ENCODE peak calls at places on chromosomes 13 and 19, in seven cellular contexts. One of them, this sample, is unnamed.

GRCh38 chr19:36686365-36687213 is 823 bp upstream of the ZNF567 start:
- DNase-seq in stomach: no peak
- DNase-seq in sigmoid colon: no peak
- DNase-seq in H1: peak; percentile 41
- DNase-seq in HCT116: no peak
- DNase-seq in SK-N-SH: no peak
- DNase-seq in upper lobe of left lung: no peak
- DNase-seq in this sample: no peak

GRCh38 chr19:7909471-7910067 is 5.1 kb upstream of the TGFBR3L start:
- DNase-seq in stomach: no peak
- DNase-seq in sigmoid colon: no peak
- DNase-seq in H1: no peak
- DNase-seq in HCT116: no peak
- DNase-seq in SK-N-SH: no peak
- DNase-seq in upper lobe of left lung: peak; percentile 81
- DNase-seq in this sample: no peak

GRCh38 chr13:98577823-98578285 is 947 bp upstream of the STK24 start:
- DNase-seq in stomach: peak; percentile 33
- DNase-seq in sigmoid colon: no peak
- DNase-seq in H1: no peak
- DNase-seq in HCT116: no peak
- DNase-seq in SK-N-SH: no peak
- DNase-seq in upper lobe of left lung: no peak
- DNase-seq in this sample: no peak

GRCh38 chr13:39462456-39462855 is 140.5 kb downstream of the LHFPL6 start:
- DNase-seq in stomach: no peak
- DNase-seq in sigmoid colon: no peak
- DNase-seq in H1: no peak
- DNase-seq in HCT116: no peak
- DNase-seq in SK-N-SH: no peak
- DNase-seq in upper lobe of left lung: no peak
- DNase-seq in this sample: no peak

GRCh38 chr13:66803013-66803739 is 427.0 kb downstream of the PCDH9 start:
- DNase-seq in stomach: no peak
- DNase-seq in sigmoid colon: no peak
- DNase-seq in H1: no peak
- DNase-seq in HCT116: no peak
- DNase-seq in SK-N-SH: no peak
- DNase-seq in upper lobe of left lung: no peak
- DNase-seq in this sample: no peak

GRCh38 chr13:99363949-99364348 is 56.8 kb upstream of the GPR183 start:
- DNase-seq in stomach: no peak
- DNase-seq in sigmoid colon: no peak
- DNase-seq in H1: no peak
- DNase-seq in HCT116: no peak
- DNase-seq in SK-N-SH: no peak
- DNase-seq in upper lobe of left lung: no peak
- DNase-seq in this sample: no peak

GRCh38 chr19:52336976-52337375 is 933 bp downstream of the ZNF610 start:
- DNase-seq in stomach: no peak
- DNase-seq in sigmoid colon: no peak
- DNase-seq in H1: no peak
- DNase-seq in HCT116: no peak
- DNase-seq in SK-N-SH: peak; percentile 45
- DNase-seq in upper lobe of left lung: no peak
- DNase-seq in this sample: no peak

GRCh38 chr13:46749951-46750350 is 47.0 kb downstream of the ESD start:
- DNase-seq in stomach: no peak
- DNase-seq in sigmoid colon: no peak
- DNase-seq in H1: no peak
- DNase-seq in HCT116: no peak
- DNase-seq in SK-N-SH: no peak
- DNase-seq in upper lobe of left lung: no peak
- DNase-seq in this sample: no peak

GRCh38 chr19:39795001-39795400 is 16.3 kb downstream of the LEUTX start:
- DNase-seq in stomach: no peak
- DNase-seq in sigmoid colon: no peak
- DNase-seq in H1: no peak
- DNase-seq in HCT116: no peak
- DNase-seq in SK-N-SH: no peak
- DNase-seq in upper lobe of left lung: no peak
- DNase-seq in this sample: no peak

GRCh38 chr19:633068-633785 is at the start of gene POLRMT:
- DNase-seq in stomach: peak; percentile 99
- DNase-seq in sigmoid colon: peak; percentile 99
- DNase-seq in H1: peak; percentile 95
- DNase-seq in HCT116: peak; percentile 95
- DNase-seq in SK-N-SH: peak; percentile 100
- DNase-seq in upper lobe of left lung: peak; percentile 99
- DNase-seq in this sample: peak; percentile 98
- TF ChIP-seq CTCF in stomach: no peak
- TF ChIP-seq CTCF in sigmoid colon: no peak
- TF ChIP-seq CTCF in H1: no peak
- TF ChIP-seq CTCF in HCT116: no peak
- TF ChIP-seq CTCF in SK-N-SH: no peak
- TF ChIP-seq CTCF in upper lobe of left lung: peak; percentile 36
- TF ChIP-seq CTCF in this sample: no peak

GRCh38 chr13:41995946-41996345 is 35.0 kb upstream of the VWA8 start:
- DNase-seq in stomach: no peak
- DNase-seq in sigmoid colon: no peak
- DNase-seq in H1: no peak
- DNase-seq in HCT116: no peak
- DNase-seq in SK-N-SH: no peak
- DNase-seq in upper lobe of left lung: no peak
- DNase-seq in this sample: no peak
- TF ChIP-seq POLR2AphosphoS5 in stomach: no peak
- TF ChIP-seq POLR2AphosphoS5 in sigmoid colon: no peak
- TF ChIP-seq POLR2AphosphoS5 in H1: no peak
- TF ChIP-seq POLR2AphosphoS5 in HCT116: no peak
- TF ChIP-seq POLR2AphosphoS5 in SK-N-SH: no peak
- TF ChIP-seq POLR2AphosphoS5 in upper lobe of left lung: no peak
- TF ChIP-seq POLR2AphosphoS5 in this sample: no peak

GRCh38 chr19:1145635-1146417 is 28.2 kb downstream of the SBNO2 start:
- DNase-seq in stomach: no peak
- DNase-seq in sigmoid colon: no peak
- DNase-seq in H1: no peak
- DNase-seq in HCT116: no peak
- DNase-seq in SK-N-SH: no peak
- DNase-seq in upper lobe of left lung: peak; percentile 69
- DNase-seq in this sample: no peak

GRCh38 chr19:1141944-1142343 is 32.1 kb downstream of the SBNO2 start:
- DNase-seq in stomach: no peak
- DNase-seq in sigmoid colon: no peak
- DNase-seq in H1: no peak
- DNase-seq in HCT116: no peak
- DNase-seq in SK-N-SH: no peak
- DNase-seq in upper lobe of left lung: no peak
- DNase-seq in this sample: no peak

GRCh38 chr19:1144741-1145140 is 29.3 kb downstream of the SBNO2 start:
- DNase-seq in stomach: no peak
- DNase-seq in sigmoid colon: no peak
- DNase-seq in H1: no peak
- DNase-seq in HCT116: no peak
- DNase-seq in SK-N-SH: no peak
- DNase-seq in upper lobe of left lung: no peak
- DNase-seq in this sample: no peak

GRCh38 chr19:1146418-1146711 is 27.7 kb downstream of the SBNO2 start:
- DNase-seq in stomach: no peak
- DNase-seq in sigmoid colon: no peak
- DNase-seq in H1: no peak
- DNase-seq in HCT116: no peak
- DNase-seq in SK-N-SH: no peak
- DNase-seq in upper lobe of left lung: peak; percentile 70
- DNase-seq in this sample: no peak

DNA sequence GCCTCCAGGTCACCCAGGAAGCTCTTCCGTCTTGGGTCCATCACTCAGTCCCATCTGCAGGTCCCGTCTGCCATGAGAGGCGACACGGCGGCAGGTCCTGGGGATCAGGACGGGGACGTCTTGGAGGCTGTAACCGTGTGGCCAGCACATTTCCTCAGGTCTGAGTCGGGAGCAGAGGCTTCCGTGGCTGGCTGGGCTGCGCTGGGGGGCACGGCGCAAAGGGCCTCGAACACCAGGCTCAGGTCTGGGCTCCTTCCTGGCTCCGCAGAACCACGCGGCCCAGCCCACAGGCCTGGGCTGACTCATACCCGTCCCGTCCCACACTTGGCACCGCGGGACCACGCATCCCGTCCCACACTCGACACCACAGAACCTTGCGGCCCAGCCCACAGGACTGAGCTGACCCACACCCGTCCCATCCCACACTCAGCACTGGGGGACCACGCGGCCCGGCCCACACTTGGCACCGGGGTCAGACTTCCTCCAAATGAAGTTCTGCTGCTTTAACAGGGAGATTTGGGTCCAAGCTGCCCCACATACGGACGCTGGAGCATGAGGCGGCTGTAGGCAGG is 30.2 kb downstream of the SBNO2 start:
- DNase-seq in stomach: no peak
- DNase-seq in sigmoid colon: no peak
- DNase-seq in H1: no peak
- DNase-seq in HCT116: no peak
- DNase-seq in SK-N-SH: no peak
- DNase-seq in upper lobe of left lung: peak; percentile 78
- DNase-seq in this sample: no peak
- H3K36me3 ChIP-seq in stomach: peaks cover 86% of the 10 kb centered on the region
- H3K36me3 ChIP-seq in sigmoid colon: peaks cover 3% of the 10 kb centered on the region
- H3K36me3 ChIP-seq in H1: peaks cover 11% of the 10 kb centered on the region
- H3K36me3 ChIP-seq in HCT116: peaks cover 4% of the 10 kb centered on the region
- H3K36me3 ChIP-seq in SK-N-SH: peaks cover 4% of the 10 kb centered on the region
- H3K36me3 ChIP-seq in upper lobe of left lung: peaks cover 83% of the 10 kb centered on the region
- H3K36me3 ChIP-seq in this sample: no peaks in the 10 kb centered on the region

GRCh38 chr19:44816301-44816700 is 7.4 kb downstream of the BCAM start:
- DNase-seq in stomach: no peak
- DNase-seq in sigmoid colon: no peak
- DNase-seq in H1: no peak
- DNase-seq in HCT116: no peak
- DNase-seq in SK-N-SH: peak; percentile 16
- DNase-seq in upper lobe of left lung: no peak
- DNase-seq in this sample: no peak

GRCh38 chr19:44817725-44818469 is 9.0 kb downstream of the BCAM start:
- DNase-seq in stomach: no peak
- DNase-seq in sigmoid colon: no peak
- DNase-seq in H1: no peak
- DNase-seq in HCT116: no peak
- DNase-seq in SK-N-SH: no peak
- DNase-seq in upper lobe of left lung: no peak
- DNase-seq in this sample: no peak

GRCh38 chr19:44820648-44821609 is 12.0 kb downstream of the BCAM start:
- DNase-seq in stomach: no peak
- DNase-seq in sigmoid colon: no peak
- DNase-seq in H1: no peak
- DNase-seq in HCT116: no peak
- DNase-seq in SK-N-SH: no peak
- DNase-seq in upper lobe of left lung: peak; percentile 75
- DNase-seq in this sample: no peak

GRCh38 chr19:44819246-44819832 is 10.4 kb downstream of the BCAM start:
- DNase-seq in stomach: no peak
- DNase-seq in sigmoid colon: no peak
- DNase-seq in H1: no peak
- DNase-seq in HCT116: no peak
- DNase-seq in SK-N-SH: no peak
- DNase-seq in upper lobe of left lung: no peak
- DNase-seq in this sample: no peak

GRCh38 chr19:44818470-44818856 is 9.6 kb downstream of the BCAM start:
- DNase-seq in stomach: no peak
- DNase-seq in sigmoid colon: no peak
- DNase-seq in H1: no peak
- DNase-seq in HCT116: no peak
- DNase-seq in SK-N-SH: no peak
- DNase-seq in upper lobe of left lung: no peak
- DNase-seq in this sample: no peak
- TF ChIP-seq CTCF in stomach: no peak
- TF ChIP-seq CTCF in sigmoid colon: no peak
- TF ChIP-seq CTCF in H1: no peak
- TF ChIP-seq CTCF in HCT116: no peak
- TF ChIP-seq CTCF in SK-N-SH: no peak
- TF ChIP-seq CTCF in upper lobe of left lung: no peak
- TF ChIP-seq CTCF in this sample: no peak

GRCh38 chr13:86563308-86563707 is 764.1 kb upstream of the SLITRK6 start:
- DNase-seq in stomach: no peak
- DNase-seq in sigmoid colon: no peak
- DNase-seq in H1: no peak
- DNase-seq in HCT116: no peak
- DNase-seq in SK-N-SH: no peak
- DNase-seq in upper lobe of left lung: no peak
- DNase-seq in this sample: no peak
- TF ChIP-seq POLR2AphosphoS5 in stomach: no peak
- TF ChIP-seq POLR2AphosphoS5 in sigmoid colon: no peak
- TF ChIP-seq POLR2AphosphoS5 in H1: no peak
- TF ChIP-seq POLR2AphosphoS5 in HCT116: no peak
- TF ChIP-seq POLR2AphosphoS5 in SK-N-SH: no peak
- TF ChIP-seq POLR2AphosphoS5 in upper lobe of left lung: no peak
- TF ChIP-seq POLR2AphosphoS5 in this sample: no peak

GRCh38 chr19:32642771-32643170 is 32.2 kb downstream of the ANKRD27 start:
- DNase-seq in stomach: no peak
- DNase-seq in sigmoid colon: no peak
- DNase-seq in H1: no peak
- DNase-seq in HCT116: no peak
- DNase-seq in SK-N-SH: no peak
- DNase-seq in upper lobe of left lung: no peak
- DNase-seq in this sample: no peak

GRCh38 chr19:32638625-32639024 is 36.4 kb downstream of the ANKRD27 start:
- DNase-seq in stomach: no peak
- DNase-seq in sigmoid colon: no peak
- DNase-seq in H1: no peak
- DNase-seq in HCT116: no peak
- DNase-seq in SK-N-SH: no peak
- DNase-seq in upper lobe of left lung: peak; percentile 60
- DNase-seq in this sample: no peak

DNA sequence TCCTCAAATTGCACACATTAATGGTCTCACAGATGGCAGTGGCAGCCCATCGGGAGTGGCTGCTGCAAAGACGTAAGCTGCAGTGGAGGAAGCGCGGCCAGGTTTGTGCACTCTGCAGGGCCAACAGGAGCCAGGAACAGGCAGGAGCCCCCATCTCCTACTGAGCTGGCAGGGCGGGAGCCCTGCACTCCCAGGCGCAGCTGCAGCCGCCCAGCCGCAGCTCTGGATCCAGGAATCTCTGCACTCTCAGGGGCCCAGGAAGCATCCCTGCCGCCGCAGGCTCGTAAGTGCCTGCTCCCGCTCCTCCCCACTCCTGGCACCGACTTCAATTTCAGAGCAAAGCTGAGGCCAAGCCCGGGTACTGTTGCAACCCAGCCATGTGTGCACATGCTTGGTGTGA is 37.5 kb downstream of the ANKRD27 start:
- DNase-seq in stomach: no peak
- DNase-seq in sigmoid colon: no peak
- DNase-seq in H1: no peak
- DNase-seq in HCT116: no peak
- DNase-seq in SK-N-SH: no peak
- DNase-seq in upper lobe of left lung: peak; percentile 65
- DNase-seq in this sample: no peak
- H3K36me3 ChIP-seq in stomach: peaks cover 97% of the 10 kb centered on the region
- H3K36me3 ChIP-seq in sigmoid colon: peaks cover 60% of the 10 kb centered on the region
- H3K36me3 ChIP-seq in H1: peaks cover 45% of the 10 kb centered on the region
- H3K36me3 ChIP-seq in HCT116: peaks cover 23% of the 10 kb centered on the region
- H3K36me3 ChIP-seq in SK-N-SH: peaks cover 24% of the 10 kb centered on the region
- H3K36me3 ChIP-seq in upper lobe of left lung: peaks cover 85% of the 10 kb centered on the region
- H3K36me3 ChIP-seq in this sample: peaks cover 5% of the 10 kb centered on the region

GRCh38 chr19:51327066-51327985 is 14.6 kb downstream of the VSIG10L start:
- DNase-seq in stomach: peak; percentile 28
- DNase-seq in sigmoid colon: no peak
- DNase-seq in H1: peak; percentile 80
- DNase-seq in HCT116: no peak
- DNase-seq in SK-N-SH: no peak
- DNase-seq in upper lobe of left lung: peak; percentile 89
- DNase-seq in this sample: peak; percentile 50
- TF ChIP-seq CTCF in stomach: no peak
- TF ChIP-seq CTCF in sigmoid colon: no peak
- TF ChIP-seq CTCF in H1: no peak
- TF ChIP-seq CTCF in HCT116: no peak
- TF ChIP-seq CTCF in SK-N-SH: no peak
- TF ChIP-seq CTCF in upper lobe of left lung: no peak
- TF ChIP-seq CTCF in this sample: no peak

GRCh38 chr13:30346159-30346788 is 38.9 kb upstream of the KATNAL1 start:
- DNase-seq in stomach: peak; percentile 59
- DNase-seq in sigmoid colon: no peak
- DNase-seq in H1: no peak
- DNase-seq in HCT116: no peak
- DNase-seq in SK-N-SH: no peak
- DNase-seq in upper lobe of left lung: no peak
- DNase-seq in this sample: peak; percentile 44
- TF ChIP-seq POLR2AphosphoS5 in stomach: peak; percentile 15
- TF ChIP-seq POLR2AphosphoS5 in sigmoid colon: peak; percentile 11
- TF ChIP-seq POLR2AphosphoS5 in H1: no peak
- TF ChIP-seq POLR2AphosphoS5 in HCT116: no peak
- TF ChIP-seq POLR2AphosphoS5 in SK-N-SH: no peak
- TF ChIP-seq POLR2AphosphoS5 in upper lobe of left lung: peak; percentile 51
- TF ChIP-seq POLR2AphosphoS5 in this sample: peak; percentile 49

This sample was measured in breast epithelium.